ENCODE peak calls at places on chromosome 11, in six cellular contexts. N, O, Y, W, F and Z are unnamed samples.

GRCh38 chr11:46450846-46451470 is 59.4 kb upstream of the CHRM4 start:
- DNase-seq in N (no peak), O (no peak), Y (peak), W (peak), F (no peak), Z (peak)

GRCh38 chr11:98183034-98183433 is 837.7 kb upstream of the CNTN5 start:
- DNase-seq in N (no peak), O (no peak), Y (no peak), W (no peak), F (no peak), Z (no peak)

GRCh38 chr11:45045692-45046471 is 95.2 kb upstream of the TP53I11 start:
- DNase-seq in N (peak), O (no peak), Y (peak), W (no peak), F (peak), Z (peak)

GRCh38 chr11:36088234-36088975 is 144.5 kb downstream of the LDLRAD3 start:
- DNase-seq in N (no peak), O (no peak), Y (peak), W (peak), F (no peak), Z (peak)

GRCh38 chr11:86218125-86219081 is 26.1 kb upstream of the EED start:
- DNase-seq in N (peak), O (peak), Y (peak), W (peak), F (peak), Z (peak)

GRCh38 chr11:72630104-72630852 is 43.9 kb downstream of the PDE2A start:
- DNase-seq in N (no peak), O (no peak), Y (no peak), W (no peak), F (no peak), Z (no peak)

GRCh38 chr11:29914203-29914930 is 102.5 kb downstream of the KCNA4 start:
- DNase-seq in N (no peak), O (no peak), Y (no peak), W (no peak), F (no peak), Z (peak)

GRCh38 chr11:81970886-81971285 is 762.8 kb downstream of the FAM181B start:
- DNase-seq in N (no peak), O (no peak), Y (no peak), W (no peak), F (no peak), Z (no peak)

GRCh38 chr11:117374316-117374715 is 46.7 kb downstream of the CEP164 start:
- DNase-seq in N (no peak), O (no peak), Y (no peak), W (no peak), F (no peak), Z (no peak)

GRCh38 chr11:132519226-132519860 is 1013.0 kb downstream of the OPCML start:
- DNase-seq in N (no peak), O (no peak), Y (no peak), W (no peak), F (no peak), Z (peak)

GRCh38 chr11:58905716-58906547 is 33.4 kb upstream of the GLYATL1 start:
- DNase-seq in N (no peak), O (no peak), Y (peak), W (peak), F (peak), Z (peak)
- H3K4me3 ChIP-seq in N (no peak), O (no peak), Y (peak), W (peak), F (peak), Z (peak)

GRCh38 chr11:17014774-17015638 is 792 bp upstream of the PLEKHA7 start:
- DNase-seq in N (no peak), O (no peak), Y (peak), W (no peak), F (peak), Z (no peak)
- H3K4me3 ChIP-seq in N (peak), O (no peak), Y (no peak), W (peak), F (peak), Z (no peak)

DNA sequence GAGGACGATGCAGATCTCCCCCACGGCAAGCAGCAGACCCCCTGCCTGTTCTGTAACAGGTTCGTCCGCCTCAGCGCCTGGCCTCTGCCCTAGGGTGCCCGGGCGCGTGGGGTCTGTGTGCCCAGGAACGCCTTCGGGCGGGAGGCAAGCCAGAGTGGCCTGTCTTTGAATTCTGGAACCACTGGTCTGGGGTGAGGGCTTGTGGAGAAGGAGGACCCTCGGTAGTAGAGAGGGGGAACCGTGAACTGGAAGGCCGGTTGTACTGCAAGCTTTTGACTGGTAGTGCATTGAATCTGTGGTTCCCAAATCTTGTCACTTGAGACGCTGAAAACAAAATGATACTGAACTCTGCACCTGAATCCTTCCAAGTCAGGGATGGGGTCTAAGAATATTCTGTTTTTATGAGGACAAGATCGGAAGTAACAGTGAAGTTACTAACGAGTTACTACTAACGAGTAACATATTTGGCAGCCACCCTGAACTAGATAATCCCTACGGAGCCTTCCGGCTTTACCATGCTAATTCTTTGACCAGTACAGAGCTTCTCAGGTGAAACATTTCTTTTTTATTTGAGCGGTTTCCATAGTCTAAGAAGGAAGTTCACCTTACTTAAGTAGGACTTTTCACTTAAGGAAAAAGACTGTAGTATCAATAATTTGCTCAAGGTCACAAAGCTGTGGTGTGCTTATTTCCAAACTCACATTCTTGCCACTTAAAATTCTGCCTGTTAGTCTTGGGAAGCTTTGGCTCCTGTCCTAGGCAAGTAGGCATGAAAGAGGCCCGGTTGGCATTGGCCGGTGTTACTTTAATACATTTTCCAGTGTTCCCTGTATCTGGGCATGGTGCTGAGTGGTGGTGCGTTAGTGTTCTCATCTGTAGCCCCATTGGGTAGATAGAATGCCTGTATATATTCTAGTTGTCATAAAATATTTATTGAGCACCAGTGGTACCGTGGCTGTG is 860 bp downstream of the PRMT3 start:
- DNase-seq in N (no peak), O (peak), Y (peak), W (no peak), F (peak), Z (peak)
- H3K4me3 ChIP-seq in N (peak), O (peak), Y (peak), W (peak), F (peak), Z (peak)

GRCh38 chr11:133724116-133724515 is 121.2 kb downstream of the SPATA19 start:
- DNase-seq in N (no peak), O (no peak), Y (no peak), W (no peak), F (no peak), Z (no peak)
- H3K4me3 ChIP-seq in N (no peak), O (no peak), Y (no peak), W (no peak), F (no peak), Z (no peak)

GRCh38 chr11:61587951-61588695 is 7.2 kb upstream of the SYT7 start:
- DNase-seq in N (peak), O (peak), Y (no peak), W (no peak), F (peak), Z (no peak)
- H3K4me3 ChIP-seq in N (peak), O (no peak), Y (peak), W (peak), F (peak), Z (peak)

GRCh38 chr11:313787-314547 is at the start of gene IFITM1:
- DNase-seq in N (peak), O (peak), Y (peak), W (peak), F (peak), Z (peak)

GRCh38 chr11:316891-317291 is 3.1 kb downstream of the IFITM1 start:
- DNase-seq in N (no peak), O (no peak), Y (no peak), W (no peak), F (no peak), Z (no peak)

GRCh38 chr11:316031-316701 is 2.3 kb downstream of the IFITM1 start:
- DNase-seq in N (peak), O (peak), Y (no peak), W (no peak), F (no peak), Z (no peak)

GRCh38 chr11:315051-315481 is 1.2 kb downstream of the IFITM1 start:
- DNase-seq in N (no peak), O (peak), Y (no peak), W (no peak), F (no peak), Z (no peak)

GRCh38 chr11:315516-315994 is 1.7 kb downstream of the IFITM1 start:
- DNase-seq in N (no peak), O (no peak), Y (no peak), W (no peak), F (no peak), Z (no peak)
- H3K4me3 ChIP-seq in N (peak), O (peak), Y (peak), W (peak), F (no peak), Z (peak)

GRCh38 chr11:17734986-17735822 is 623 bp downstream of the KCNC1 start:
- DNase-seq in N (peak), O (no peak), Y (peak), W (peak), F (peak), Z (peak)
- H3K4me3 ChIP-seq in N (peak), O (no peak), Y (peak), W (peak), F (peak), Z (no peak)

DNA sequence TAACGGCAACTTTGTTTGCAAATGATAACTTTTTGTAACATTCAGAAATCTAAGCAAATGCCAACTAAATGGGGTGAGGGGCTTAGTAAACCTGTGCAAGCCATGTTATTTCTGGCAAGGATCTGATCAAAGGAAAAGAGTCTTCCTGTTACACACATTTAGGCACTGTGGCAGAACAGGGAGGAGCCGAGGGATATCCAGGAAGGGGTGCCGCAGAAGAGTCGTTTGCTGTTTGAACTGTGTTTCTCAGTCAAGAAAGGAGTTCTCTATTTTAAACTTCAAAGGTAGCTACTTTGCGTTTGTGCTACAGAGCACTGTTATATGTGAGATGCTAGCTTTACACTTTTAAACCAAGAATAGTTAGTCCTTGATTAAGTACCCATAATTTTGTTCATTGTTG is 175.5 kb downstream of the ETS1 start:
- DNase-seq in N (no peak), O (peak), Y (no peak), W (no peak), F (no peak), Z (no peak)
- H3K4me3 ChIP-seq in N (no peak), O (no peak), Y (no peak), W (no peak), F (no peak), Z (no peak)

GRCh38 chr11:67408437-67409200 is 4.7 kb downstream of the TBC1D10C start:
- DNase-seq in N (no peak), O (peak), Y (no peak), W (no peak), F (no peak), Z (no peak)
- H3K4me3 ChIP-seq in N (no peak), O (no peak), Y (no peak), W (no peak), F (no peak), Z (no peak)

GRCh38 chr11:9761441-9761945 is 97.6 kb downstream of the SWAP70 start:
- DNase-seq in N (no peak), O (no peak), Y (no peak), W (no peak), F (no peak), Z (no peak)
- H3K4me3 ChIP-seq in N (no peak), O (no peak), Y (no peak), W (no peak), F (no peak), Z (no peak)